ENCODE peak calls at places on chromosomes 2 and 18, in seven cellular contexts. P is glutamatergic neuron, C is trophoblast cell, N is M059J, Z is HuH-7.5, L is T-helper 2 cell, V is GM23248. D is an unnamed sample.

GRCh38 chr2:79612999-79613398 is 100.1 kb downstream of the CTNNA2 start:
- DNase-seq in C (no peak), N (no peak), L (no peak), V (no peak), P (no peak), Z (no peak), D (no peak)

GRCh38 chr18:51537487-51537886 is 340.0 kb upstream of the MEX3C start:
- DNase-seq in Z (no peak), C (peak), P (peak), L (no peak), V (peak), N (peak), D (no peak)

GRCh38 chr2:32937602-32938450 is 8.9 kb upstream of the LTBP1 start:
- DNase-seq in P (no peak), C (peak), L (no peak), Z (no peak), N (peak), V (peak), D (no peak)

GRCh38 chr18:4026542-4026941 is 428.6 kb downstream of the DLGAP1 start:
- DNase-seq in P (no peak), C (no peak), L (no peak), N (no peak), V (no peak), Z (no peak), D (no peak)

GRCh38 chr2:17643031-17643615 is 102.6 kb downstream of the VSNL1 start:
- DNase-seq in Z (no peak), L (no peak), P (no peak), N (peak), C (peak), V (peak), D (no peak)

GRCh38 chr2:178296394-178297090 is 102.2 kb downstream of the OSBPL6 start:
- DNase-seq in Z (no peak), C (peak), P (no peak), V (peak), N (peak), L (no peak), D (no peak)

GRCh38 chr2:130726614-130727180 is 2.2 kb upstream of the GPR148 start:
- DNase-seq in Z (no peak), N (no peak), V (no peak), L (no peak), P (no peak), C (no peak), D (no peak)

GRCh38 chr2:120751553-120751952 is 15.9 kb downstream of the GLI2 start:
- DNase-seq in C (peak), Z (no peak), N (no peak), L (no peak), P (no peak), V (peak), D (no peak)

GRCh38 chr18:46591821-46592391 is 65.1 kb downstream of the LOXHD1 start:
- DNase-seq in Z (no peak), L (no peak), C (no peak), N (no peak), P (no peak), V (no peak), D (no peak)

GRCh38 chr2:58107803-58108710 is 61.5 kb downstream of the VRK2 start:
- DNase-seq in Z (no peak), C (peak), V (peak), L (no peak), N (peak), P (no peak), D (no peak)

GRCh38 chr2:238901461-238902057 is 53.7 kb downstream of the TWIST2 start:
- DNase-seq in V (peak), Z (no peak), L (no peak), N (no peak), P (no peak), C (no peak), D (no peak)

GRCh38 chr2:27322301-27322765 is 564 bp downstream of the MPV17 start:
- DNase-seq in N (peak), L (no peak), C (peak), P (no peak), V (peak), Z (no peak), D (peak)

GRCh38 chr2:46451131-46451711 is 28.1 kb upstream of the TMEM247 start:
- DNase-seq in C (peak), N (peak), Z (no peak), L (no peak), P (no peak), V (peak), D (no peak)

GRCh38 chr18:58605027-58606020 is 23.6 kb downstream of the ALPK2 start:
- DNase-seq in P (no peak), C (peak), Z (peak), L (no peak), N (peak), V (peak), D (no peak)

GRCh38 chr18:58769321-58769720 is 95.4 kb upstream of the ZNF532 start:
- DNase-seq in C (no peak), L (no peak), P (no peak), N (no peak), V (no peak), Z (no peak), D (no peak)

GRCh38 chr18:56402872-56403516 is 235.4 kb downstream of the TXNL1 start:
- DNase-seq in C (peak), N (peak), L (no peak), Z (no peak), V (peak), P (no peak), D (no peak)

GRCh38 chr18:4844320-4844719 is 352.7 kb downstream of the AKAIN1 start:
- DNase-seq in L (no peak), N (no peak), Z (no peak), P (no peak), C (no peak), V (no peak), D (no peak)

GRCh38 chr2:241620419-241620769 is 16.6 kb downstream of the THAP4 start:
- DNase-seq in P (no peak), N (peak), L (no peak), V (peak), Z (no peak), C (peak), D (no peak)

GRCh38 chr2:85748948-85749875 is 4.6 kb upstream of the ATOH8 start:
- DNase-seq in P (no peak), C (no peak), V (peak), N (peak), Z (no peak), L (no peak), D (no peak)

GRCh38 chr18:26460449-26461091 is 87.8 kb downstream of the KCTD1 start:
- DNase-seq in P (no peak), L (no peak), N (no peak), Z (no peak), V (no peak), C (peak), D (peak)

GRCh38 chr2:62203459-62203858 is 7.5 kb downstream of the B3GNT2 start:
- DNase-seq in V (no peak), Z (no peak), C (no peak), L (no peak), P (no peak), N (no peak), D (no peak)

GRCh38 chr2:96142217-96143113 is 2.8 kb downstream of the DUSP2 start:
- DNase-seq in N (peak), Z (no peak), L (peak), C (no peak), P (peak), V (no peak), D (peak)

GRCh38 chr2:74281576-74281975 is 61.6 kb downstream of the SLC4A5 start:
- DNase-seq in Z (no peak), V (no peak), N (no peak), P (no peak), C (no peak), L (no peak), D (no peak)

GRCh38 chr18:51603111-51603510 is 405.6 kb upstream of the MEX3C start:
- DNase-seq in C (no peak), Z (no peak), V (no peak), L (no peak), P (no peak), N (no peak), D (no peak)